ENCODE peak calls at places on chromosomes 3 and 15, in seven cellular contexts. U, W, Z, E, A, M and T are unnamed samples.

GRCh38 chr3:175493296-175493695 is 634.2 kb downstream of the NAALADL2 start:
- DNase-seq in U (no peak), W (no peak), Z (no peak), E (no peak), A (no peak), M (no peak), T (no peak)

GRCh38 chr15:60408438-60409105 is 10.8 kb upstream of the ANXA2 start:
- DNase-seq in U (no peak), W (no peak), Z (no peak), E (no peak), A (peak), M (peak), T (no peak)

GRCh38 chr3:100002599-100003350 is 111.5 kb downstream of the FILIP1L start:
- DNase-seq in U (no peak), W (no peak), Z (no peak), E (no peak), A (peak), M (peak), T (no peak)

GRCh38 chr3:179832333-179832854 is 179.6 kb downstream of the USP13 start:
- DNase-seq in U (no peak), W (no peak), Z (no peak), E (no peak), A (no peak), M (no peak), T (no peak)

GRCh38 chr15:91867581-91868026 is 14.1 kb downstream of the SLCO3A1 start:
- DNase-seq in U (no peak), W (no peak), Z (no peak), E (peak), A (peak), M (peak), T (peak)

GRCh38 chr15:70933411-70933810 is 40.8 kb downstream of the LRRC49 start:
- DNase-seq in U (no peak), W (no peak), Z (no peak), E (no peak), A (no peak), M (no peak), T (no peak)

GRCh38 chr3:159764211-159765024 is 224.2 kb upstream of the IL12A start:
- DNase-seq in U (no peak), W (no peak), Z (peak), E (no peak), A (peak), M (no peak), T (peak)

GRCh38 chr3:55608266-55608937 is 121.3 kb upstream of the WNT5A start:
- DNase-seq in U (no peak), W (no peak), Z (no peak), E (no peak), A (no peak), M (no peak), T (no peak)

GRCh38 chr15:52523192-52523591 is 5.5 kb downstream of the MYO5A start:
- DNase-seq in U (no peak), W (no peak), Z (no peak), E (no peak), A (peak), M (peak), T (no peak)

GRCh38 chr3:197541756-197542539 is 13.8 kb downstream of the BDH1 start:
- DNase-seq in U (peak), W (no peak), Z (no peak), E (no peak), A (peak), M (peak), T (peak)

GRCh38 chr3:142088522-142088921 is 60.8 kb downstream of the TFDP2 start:
- DNase-seq in U (no peak), W (no peak), Z (no peak), E (no peak), A (peak), M (peak), T (no peak)

GRCh38 chr15:78077053-78077859 is at the start of gene TBC1D2B:
- DNase-seq in U (peak), W (no peak), Z (peak), E (peak), A (peak), M (peak), T (peak)

GRCh38 chr3:3772920-3773319 is 26.3 kb upstream of the LRRN1 start:
- DNase-seq in U (peak), W (no peak), Z (no peak), E (no peak), A (no peak), M (no peak), T (peak)

GRCh38 chr15:26028086-26028740 is 165.1 kb upstream of the ATP10A start:
- DNase-seq in U (no peak), W (no peak), Z (no peak), E (no peak), A (no peak), M (peak), T (no peak)

GRCh38 chr3:192224634-192225033 is 502.7 kb downstream of the FGF12 start:
- DNase-seq in U (no peak), W (no peak), Z (no peak), E (no peak), A (no peak), M (no peak), T (no peak)

GRCh38 chr3:184384342-184384741 is 4.5 kb downstream of the CHRD start:
- DNase-seq in U (no peak), W (no peak), Z (no peak), E (peak), A (no peak), M (no peak), T (no peak)

GRCh38 chr3:14476583-14477265 is 63.4 kb downstream of the GRIP2 start:
- DNase-seq in U (no peak), W (no peak), Z (no peak), E (peak), A (no peak), M (no peak), T (peak)